ENCODE peak calls at places on chromosome 11, in five cellular contexts. J, U, Y, D and L are unnamed samples.

GRCh38 chr11:27459191-27459590 is 13.4 kb downstream of the LGR4 start:
- DNase-seq in U (no peak), D (no peak), Y (no peak), J (no peak), L (no peak)

GRCh38 chr11:115893701-115894100 is 389.5 kb upstream of the CADM1 start:
- DNase-seq in J (peak; percentile 10), U (no peak), Y (no peak), D (no peak), L (no peak)

GRCh38 chr11:66459138-66459778 is 7.4 kb upstream of the PELI3 start:
- DNase-seq in J (no peak), U (no peak), D (no peak), Y (no peak), L (no peak)

GRCh38 chr11:1628506-1629325 is 859 bp upstream of the KRTAP5-5 start:
- DNase-seq in Y (peak; percentile 79), D (peak; percentile 52), U (peak; percentile 64), J (peak; percentile 9), L (peak; percentile 60)

GRCh38 chr11:101127348-101127698 is 2.3 kb downstream of the PGR start:
- DNase-seq in J (no peak), U (peak; percentile 26), Y (no peak), D (no peak), L (peak; percentile 73)

GRCh38 chr11:13008625-13009475 is at the start of gene RASSF10:
- DNase-seq in J (no peak), U (peak; percentile 85), D (peak; percentile 33), Y (peak; percentile 71), L (peak; percentile 79)

GRCh38 chr11:111513240-111513605 is 1.0 kb upstream of the BTG4 start:
- DNase-seq in U (no peak), D (no peak), J (no peak), Y (no peak), L (no peak)

GRCh38 chr11:534197-534591 is 1.2 kb downstream of the HRAS start:
- DNase-seq in J (no peak), U (no peak), D (no peak), Y (peak; percentile 49), L (no peak)

GRCh38 chr11:111631666-111632039 is 29.4 kb downstream of the SIK2 start:
- DNase-seq in Y (no peak), D (no peak), U (no peak), J (peak; percentile 88), L (no peak)

GRCh38 chr11:75100314-75100713 is 3.6 kb upstream of the OR2AT4 start:
- DNase-seq in Y (no peak), J (peak; percentile 81), D (no peak), U (no peak), L (no peak)

GRCh38 chr11:67379061-67380058 is 6.0 kb upstream of the CLCF1 start:
- DNase-seq in J (no peak), U (no peak), Y (peak; percentile 64), D (no peak), L (no peak)

GRCh38 chr11:74636633-74637184 is 44.3 kb downstream of the POLD3 start:
- DNase-seq in U (no peak), J (peak; percentile 95), D (no peak), Y (no peak), L (no peak)

GRCh38 chr11:47083913-47084312 is 92.8 kb downstream of the ARFGAP2 start:
- DNase-seq in Y (no peak), U (no peak), D (no peak), J (peak; percentile 81), L (no peak)

GRCh38 chr11:75558939-75559843 is 2.9 kb upstream of the SERPINH1 start:
- DNase-seq in Y (peak; percentile 62), J (peak; percentile 75), U (no peak), D (peak; percentile 79), L (peak; percentile 77)

GRCh38 chr11:60971520-60971919 is at the start of gene CD6:
- DNase-seq in U (peak; percentile 29), Y (peak; percentile 84), D (no peak), J (no peak), L (no peak)

GRCh38 chr11:32940865-32941264 is 48.3 kb downstream of the QSER1 start:
- DNase-seq in D (no peak), J (no peak), U (no peak), Y (no peak), L (no peak)

GRCh38 chr11:1138053-1138452 is 19.7 kb upstream of the MUC5AC start:
- DNase-seq in D (no peak), J (peak; percentile 82), Y (peak; percentile 18), U (no peak), L (no peak)

GRCh38 chr11:38296211-38296776 is 1698.3 kb upstream of the RAG2 start:
- DNase-seq in D (no peak), J (no peak), Y (no peak), U (no peak), L (no peak)

GRCh38 chr11:614091-614582 is 1.6 kb downstream of the IRF7 start:
- DNase-seq in Y (no peak), D (peak; percentile 49), U (peak; percentile 32), J (no peak), L (peak; percentile 67)

GRCh38 chr11:75919525-75919924 is 104.5 kb downstream of the UVRAG start:
- DNase-seq in J (peak; percentile 20), U (no peak), Y (no peak), D (no peak), L (no peak)

GRCh38 chr11:47552086-47552580 is 799 bp downstream of the CELF1 start:
- DNase-seq in U (no peak), Y (no peak), D (peak; percentile 55), J (peak; percentile 52), L (no peak)

GRCh38 chr11:12167098-12167999 is 57.0 kb downstream of the MICAL2 start:
- DNase-seq in Y (peak; percentile 80), U (peak; percentile 74), J (peak; percentile 97), D (no peak), L (peak; percentile 47)

GRCh38 chr11:128776088-128776433 is 82.2 kb downstream of the FLI1 start:
- DNase-seq in U (peak; percentile 38), D (no peak), Y (peak; percentile 74), J (no peak), L (no peak)

GRCh38 chr11:63916837-63917684 is at the start of gene RCOR2:
- DNase-seq in D (peak; percentile 90), U (peak; percentile 79), J (peak; percentile 80), Y (peak; percentile 85), L (peak; percentile 85)

GRCh38 chr11:108859510-108859909 is 194.6 kb downstream of the DDX10 start:
- DNase-seq in J (no peak), D (no peak), Y (no peak), U (no peak), L (no peak)

GRCh38 chr11:119880143-119880542 is 151.1 kb upstream of the NECTIN1 start:
- DNase-seq in D (no peak), U (no peak), J (no peak), Y (no peak), L (no peak)

GRCh38 chr11:73478737-73479347 is 102.6 kb downstream of the RELT start:
- DNase-seq in U (no peak), J (peak; percentile 42), D (no peak), Y (peak; percentile 49), L (no peak)

GRCh38 chr11:132959663-132960062 is 572.6 kb downstream of the OPCML start:
- DNase-seq in U (no peak), D (no peak), Y (no peak), J (no peak), L (no peak)

GRCh38 chr11:69272961-69273461 is 20.9 kb upstream of the MYEOV start:
- DNase-seq in D (no peak), J (no peak), U (no peak), Y (no peak), L (no peak)

GRCh38 chr11:14308897-14309387 is 50.0 kb downstream of the RRAS2 start:
- DNase-seq in D (no peak), J (no peak), U (no peak), Y (no peak), L (no peak)

GRCh38 chr11:14310696-14311095 is 48.3 kb downstream of the RRAS2 start:
- DNase-seq in U (no peak), Y (no peak), J (peak; percentile 49), D (no peak), L (no peak)

GRCh38 chr11:14306481-14306880 is 52.5 kb downstream of the RRAS2 start:
- DNase-seq in J (no peak), D (no peak), U (no peak), Y (no peak), L (no peak)

GRCh38 chr11:14308114-14308896 is 50.7 kb downstream of the RRAS2 start:
- DNase-seq in J (peak; percentile 58), Y (no peak), D (no peak), U (no peak), L (no peak)

DNA sequence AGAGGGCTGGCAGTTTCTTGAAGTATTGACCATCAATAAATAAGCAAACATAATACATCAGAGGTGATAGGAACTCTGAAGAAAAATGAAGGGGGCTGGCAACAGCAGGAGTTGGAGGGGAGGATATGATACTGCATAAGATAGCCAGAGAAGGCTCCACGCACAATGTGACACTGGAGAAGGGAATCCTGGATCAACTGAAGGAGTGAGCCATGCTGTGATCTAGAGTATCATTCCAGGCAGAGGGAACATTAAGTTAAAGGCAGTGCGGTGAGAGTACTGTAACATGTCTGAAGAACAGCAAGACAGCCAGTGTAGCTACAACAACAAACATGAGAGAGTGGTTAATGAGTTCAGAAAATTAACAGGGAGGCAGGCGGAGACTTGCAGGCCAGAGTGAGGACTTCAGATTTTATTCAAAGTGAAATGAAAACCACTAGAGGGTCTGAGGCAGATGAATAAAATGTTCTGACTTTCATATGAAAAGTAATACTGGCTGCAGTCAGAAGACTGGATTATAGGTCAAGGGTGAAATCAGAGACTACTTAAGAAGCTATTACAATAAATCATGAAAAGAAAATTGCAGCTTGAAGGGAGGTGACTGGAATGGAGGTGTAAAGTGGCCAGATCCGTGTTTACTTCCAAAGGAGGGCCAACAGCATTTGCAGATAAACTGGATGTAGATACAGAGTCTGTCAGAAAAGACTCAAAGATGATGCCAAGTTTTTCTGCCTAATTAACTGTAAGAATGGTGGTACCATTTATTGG is 49.4 kb downstream of the RRAS2 start:
- DNase-seq in D (no peak), J (no peak), U (no peak), Y (no peak), L (no peak)
- H3K4me1 ChIP-seq in D (peaks cover 2% of the 10 kb centered on the region), J (peaks cover 16% of the 10 kb centered on the region), U (peaks cover 29% of the 10 kb centered on the region), Y (no peaks in the 10 kb centered on the region), L (peaks cover 51% of the 10 kb centered on the region)

DNA sequence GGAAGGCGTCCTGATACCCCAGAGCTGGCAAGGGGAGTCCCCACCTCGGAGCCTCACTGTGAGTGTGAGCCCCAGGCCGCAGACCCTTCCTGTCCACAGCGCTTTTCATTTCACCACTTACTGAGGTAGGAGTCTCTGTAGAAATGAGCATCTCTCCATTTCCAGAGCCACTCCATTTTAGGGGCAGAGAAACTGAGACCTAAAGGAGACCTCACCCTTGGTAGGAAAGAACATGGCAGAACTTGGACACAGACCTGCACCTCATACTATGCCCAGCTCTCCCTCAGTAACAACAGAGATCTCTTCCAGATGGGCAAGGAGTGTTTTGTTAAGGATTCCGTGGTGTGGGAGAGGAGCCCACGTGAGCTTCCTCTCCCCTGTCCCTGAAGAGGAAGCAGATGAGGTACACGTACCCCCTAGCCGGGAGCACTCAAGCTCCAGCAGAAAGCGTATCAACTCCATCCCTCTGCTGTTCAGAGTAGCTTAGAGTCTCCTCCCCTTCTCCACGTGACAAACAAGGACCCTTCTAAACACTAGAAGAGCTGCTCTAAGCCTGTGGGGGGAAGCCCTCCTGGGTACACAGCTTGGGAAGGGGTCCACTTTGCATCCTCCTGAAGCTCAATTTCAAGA is 531 bp upstream of the VSIG2 start:
- DNase-seq in J (no peak), U (no peak), Y (no peak), D (no peak), L (no peak)
- H3K27me3 ChIP-seq in J (no peaks in the 10 kb centered on the region), U (peaks cover 31% of the 10 kb centered on the region), Y (peaks cover 1% of the 10 kb centered on the region), D (no peaks in the 10 kb centered on the region), L (peaks cover 13% of the 10 kb centered on the region)

GRCh38 chr11:65027213-65028067 is at the start of gene SNX15:
- DNase-seq in J (peak; percentile 96), Y (peak; percentile 97), U (peak; percentile 96), D (peak; percentile 93), L (peak; percentile 94)
- TF ChIP-seq POLR2A in J (no peak), Y (peak; percentile 78), U (peak; percentile 88), D (peak; percentile 68), L (no peak)

GRCh38 chr11:22079133-22079847 is 113.6 kb upstream of the ANO5 start:
- DNase-seq in Y (no peak), U (no peak), J (no peak), D (no peak), L (no peak)
- H3K4me1 ChIP-seq in Y (no peaks in the 10 kb centered on the region), U (no peaks in the 10 kb centered on the region), J (no peaks in the 10 kb centered on the region), D (no peaks in the 10 kb centered on the region), L (no peaks in the 10 kb centered on the region)